ENCODE peak calls at places on chromosomes 6 and 20, in ten cellular contexts. K is effector CD4-positive, alpha-beta T cell; R is activated T-helper 1 cell treated with anti-CD3 and anti-CD28 coated beads, Interleukin-2, amount 50 U/mL, for 16 hours; X is GM23248; F is hippocampal formation; C is EL; P is esophagus muscularis mucosa; A is activated CD4-positive, alpha-beta T cell treated with anti-CD3 and anti-CD28 coated beads, Interleukin-2, amount 50 U/mL, for 48 hours; J is astrocyte of the spinal cord; L is activated T-cell treated with anti-CD3 and anti-CD28 coated beads for 1 hour. H is an unnamed sample.

GRCh38 chr6:149450679-149451360 is 34.0 kb downstream of the ZC3H12D start:
- DNase-seq in K (no peak), R (no peak), X (peak; percentile 62), F (no peak), C (peak; percentile 22), P (no peak), A (no peak), J (no peak), L (no peak), H (no peak)

GRCh38 chr20:54067606-54068174 is 2.7 kb downstream of the BCAS1 start:
- DNase-seq in K (no peak), R (no peak), X (peak; percentile 59), F (no peak), C (no peak), P (no peak), A (no peak), J (peak; percentile 15), L (no peak), H (no peak)

GRCh38 chr6:53725791-53726575 is 60.4 kb upstream of the KLHL31 start:
- DNase-seq in K (peak; percentile 71), R (peak; percentile 48), X (peak; percentile 85), F (peak; percentile 59), C (peak; percentile 74), P (no peak), A (peak; percentile 82), J (peak; percentile 69), L (peak; percentile 77), H (peak; percentile 74)

GRCh38 chr20:25248501-25249172 is 752 bp downstream of the PYGB start:
- DNase-seq in K (no peak), R (no peak), X (peak; percentile 76), F (peak; percentile 61), C (peak; percentile 54), P (no peak), A (peak; percentile 33), J (peak; percentile 32), L (no peak), H (peak; percentile 78)

GRCh38 chr6:26159417-26160273 is 72.4 kb downstream of the HFE start:
- DNase-seq in K (no peak), R (no peak), X (peak; percentile 59), F (no peak), C (peak; percentile 54), P (no peak), A (no peak), J (peak; percentile 42), L (no peak), H (no peak)

GRCh38 chr6:107763959-107764358 is 60.2 kb downstream of the SCML4 start:
- DNase-seq in K (no peak), R (no peak), X (peak; percentile 60), F (no peak), C (peak; percentile 66), P (peak; percentile 31), A (no peak), J (peak; percentile 67), L (no peak), H (no peak)

GRCh38 chr6:70954750-70955149 is 2.1 kb downstream of the B3GAT2 start:
- DNase-seq in K (no peak), R (no peak), X (no peak), F (no peak), C (no peak), P (no peak), A (no peak), J (no peak), L (no peak), H (no peak)

GRCh38 chr20:2838170-2838797 is 2.2 kb downstream of the PCED1A start:
- DNase-seq in K (no peak), R (no peak), X (no peak), F (no peak), C (no peak), P (no peak), A (no peak), J (no peak), L (no peak), H (no peak)

GRCh38 chr6:16729183-16729696 is 32.0 kb downstream of the ATXN1 start:
- DNase-seq in K (no peak), R (no peak), X (peak; percentile 61), F (no peak), C (peak; percentile 40), P (no peak), A (no peak), J (peak; percentile 86), L (no peak), H (no peak)

GRCh38 chr20:43844778-43845614 is 69.7 kb upstream of the TOX2 start:
- DNase-seq in K (no peak), R (no peak), X (peak; percentile 84), F (no peak), C (peak; percentile 89), P (no peak), A (no peak), J (peak; percentile 65), L (no peak), H (no peak)

H was measured in putamen.